ENCODE peak calls at places on chromosomes 12 and 14, in four cellular contexts. One of them, this sample, is unnamed.

GRCh38 chr14:39268393-39268792 is 34.7 kb downstream of the MIA2 start:
- DNase-seq in IMR-90: peak
- DNase-seq in mesendoderm: peak
- DNase-seq in neuronal stem cell: no peak
- DNase-seq in this sample: no peak

GRCh38 chr14:94011795-94012194 is 14.3 kb upstream of the OTUB2 start:
- DNase-seq in IMR-90: no peak
- DNase-seq in mesendoderm: no peak
- DNase-seq in neuronal stem cell: no peak
- DNase-seq in this sample: no peak

GRCh38 chr14:31090872-31091764 is 64.9 kb upstream of the STRN3 start:
- DNase-seq in IMR-90: peak
- DNase-seq in mesendoderm: no peak
- DNase-seq in neuronal stem cell: no peak
- DNase-seq in this sample: peak

GRCh38 chr14:21384494-21384851 is 654 bp upstream of the SUPT16H start:
- DNase-seq in IMR-90: no peak
- DNase-seq in mesendoderm: no peak
- DNase-seq in neuronal stem cell: no peak
- DNase-seq in this sample: no peak

GRCh38 chr12:49962861-49963765 is 1.4 kb downstream of the AQP5 start:
- DNase-seq in IMR-90: no peak
- DNase-seq in mesendoderm: no peak
- DNase-seq in neuronal stem cell: no peak
- DNase-seq in this sample: no peak

GRCh38 chr12:124869011-124869665 is 5.5 kb upstream of the SCARB1 start:
- DNase-seq in IMR-90: no peak
- DNase-seq in mesendoderm: peak
- DNase-seq in neuronal stem cell: no peak
- DNase-seq in this sample: peak

GRCh38 chr12:91618281-91618680 is 435.7 kb upstream of the DCN start:
- DNase-seq in IMR-90: no peak
- DNase-seq in mesendoderm: no peak
- DNase-seq in neuronal stem cell: no peak
- DNase-seq in this sample: peak

GRCh38 chr12:94650143-94651056 is at the start of gene TMCC3:
- DNase-seq in IMR-90: no peak
- DNase-seq in mesendoderm: peak
- DNase-seq in neuronal stem cell: peak
- DNase-seq in this sample: peak

GRCh38 chr14:38285962-38286361 is 30.1 kb upstream of the CLEC14A start:
- DNase-seq in IMR-90: no peak
- DNase-seq in mesendoderm: no peak
- DNase-seq in neuronal stem cell: no peak
- DNase-seq in this sample: no peak

GRCh38 chr12:106079148-106079738 is 59.5 kb downstream of the NUAK1 start:
- DNase-seq in IMR-90: no peak
- DNase-seq in mesendoderm: no peak
- DNase-seq in neuronal stem cell: no peak
- DNase-seq in this sample: no peak

GRCh38 chr14:100734031-100734990 is 7.6 kb downstream of the DLK1 start:
- DNase-seq in IMR-90: no peak
- DNase-seq in mesendoderm: no peak
- DNase-seq in neuronal stem cell: no peak
- DNase-seq in this sample: no peak

GRCh38 chr14:28784262-28785021 is 17.9 kb downstream of the FOXG1 start:
- DNase-seq in IMR-90: no peak
- DNase-seq in mesendoderm: no peak
- DNase-seq in neuronal stem cell: no peak
- DNase-seq in this sample: no peak

GRCh38 chr12:2397356-2398045 is 344.7 kb downstream of the CACNA1C start:
- DNase-seq in IMR-90: no peak
- DNase-seq in mesendoderm: no peak
- DNase-seq in neuronal stem cell: no peak
- DNase-seq in this sample: no peak

GRCh38 chr14:69682607-69683263 is 71.3 kb downstream of the SUSD6 start:
- DNase-seq in IMR-90: no peak
- DNase-seq in mesendoderm: no peak
- DNase-seq in neuronal stem cell: no peak
- DNase-seq in this sample: no peak

GRCh38 chr14:101980700-101981099 is 16.3 kb downstream of the DYNC1H1 start:
- DNase-seq in IMR-90: peak
- DNase-seq in mesendoderm: no peak
- DNase-seq in neuronal stem cell: no peak
- DNase-seq in this sample: peak

GRCh38 chr12:64618953-64619590 is 8.8 kb downstream of the RASSF3 start:
- DNase-seq in IMR-90: peak
- DNase-seq in mesendoderm: no peak
- DNase-seq in neuronal stem cell: no peak
- DNase-seq in this sample: peak

GRCh38 chr12:113882690-113883089 is 83.4 kb downstream of the RBM19 start:
- DNase-seq in IMR-90: no peak
- DNase-seq in mesendoderm: no peak
- DNase-seq in neuronal stem cell: no peak
- DNase-seq in this sample: no peak

GRCh38 chr14:67359319-67359774 is 257 bp downstream of the ATP6V1D start:
- DNase-seq in IMR-90: peak
- DNase-seq in mesendoderm: peak
- DNase-seq in neuronal stem cell: no peak
- DNase-seq in this sample: peak

DNA sequence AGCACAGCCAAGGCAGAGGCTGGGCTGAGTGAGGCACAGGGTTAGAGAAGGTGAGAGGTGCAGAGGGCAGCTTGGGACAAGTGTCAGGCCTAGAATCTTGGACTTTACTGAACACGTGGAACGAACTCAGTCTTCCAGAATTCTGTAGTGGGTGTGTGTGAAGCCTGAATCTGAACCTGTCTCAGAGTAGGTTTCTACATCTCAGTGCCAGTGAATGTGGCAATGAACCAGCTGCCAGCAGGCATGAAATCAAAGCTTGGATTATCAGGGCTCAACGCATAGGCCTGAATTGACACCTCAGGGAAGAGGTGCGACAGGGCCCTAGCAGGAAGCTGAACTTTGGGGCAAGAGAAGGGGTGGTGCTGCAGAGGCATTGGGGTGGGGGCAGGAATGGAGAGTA is 104.6 kb downstream of the SAMD4A start:
- DNase-seq in IMR-90: no peak
- DNase-seq in mesendoderm: peak
- DNase-seq in neuronal stem cell: no peak
- DNase-seq in this sample: no peak
- H3K27ac ChIP-seq in IMR-90: no peak
- H3K27ac ChIP-seq in mesendoderm: no peak
- H3K27ac ChIP-seq in neuronal stem cell: no peak
- H3K27ac ChIP-seq in this sample: no peak

GRCh38 chr14:99626041-99626648 is 18.8 kb upstream of the HHIPL1 start:
- DNase-seq in IMR-90: peak
- DNase-seq in mesendoderm: no peak
- DNase-seq in neuronal stem cell: no peak
- DNase-seq in this sample: no peak
- H2AK5ac ChIP-seq in IMR-90: peak
- H2AK5ac ChIP-seq in mesendoderm: no peak
- H2AK5ac ChIP-seq in neuronal stem cell: peak
- H2AK5ac ChIP-seq in this sample: no peak

GRCh38 chr12:121581681-121582439 is 1.0 kb upstream of the KDM2B start:
- DNase-seq in IMR-90: peak
- DNase-seq in mesendoderm: peak
- DNase-seq in neuronal stem cell: peak
- DNase-seq in this sample: no peak
- H3K4ac ChIP-seq in IMR-90: peak
- H3K4ac ChIP-seq in mesendoderm: peak
- H3K4ac ChIP-seq in neuronal stem cell: peak
- H3K4ac ChIP-seq in this sample: no peak

GRCh38 chr14:52801014-52801708 is 9.8 kb upstream of the GNPNAT1 start:
- DNase-seq in IMR-90: peak
- DNase-seq in mesendoderm: peak
- DNase-seq in neuronal stem cell: no peak
- DNase-seq in this sample: peak
- H3K27ac ChIP-seq in IMR-90: peak
- H3K27ac ChIP-seq in mesendoderm: no peak
- H3K27ac ChIP-seq in neuronal stem cell: no peak
- H3K27ac ChIP-seq in this sample: no peak

This sample was measured in trophoblast cell.